ENCODE peak calls at places on chromosomes 1 and 21, in five cellular contexts. M is GM20000, F is T-helper 2 cell, R is Panc1, D is kidney glomerular epithelial cell. Y is an unnamed sample.

GRCh38 chr1:231774719-231775322 is 148.2 kb downstream of the DISC1 start:
- DNase-seq in R (no peak), F (no peak), D (no peak), M (no peak), Y (no peak)

GRCh38 chr1:36962991-36963390 is 71.3 kb downstream of the GRIK3 start:
- DNase-seq in F (no peak), D (no peak), M (no peak), R (no peak), Y (no peak)

GRCh38 chr1:20867847-20868246 is 80.7 kb upstream of the HP1BP3 start:
- DNase-seq in M (no peak), F (no peak), R (no peak), D (no peak), Y (no peak)

GRCh38 chr21:41611966-41612606 is 104.1 kb upstream of the TMPRSS2 start:
- DNase-seq in M (peak), R (peak), F (no peak), D (peak), Y (no peak)

GRCh38 chr1:9835404-9835757 is 11.6 kb upstream of the CLSTN1 start:
- DNase-seq in M (no peak), R (no peak), F (no peak), D (no peak), Y (no peak)

GRCh38 chr1:89454845-89455521 is 69.6 kb upstream of the LRRC8B start:
- DNase-seq in F (peak), R (peak), D (peak), M (peak), Y (peak)

GRCh38 chr1:56788588-56788987 is 30.6 kb downstream of the FYB2 start:
- DNase-seq in M (no peak), F (no peak), D (peak), R (no peak), Y (no peak)

GRCh38 chr1:156616463-156616862 is 2.8 kb upstream of the HAPLN2 start:
- DNase-seq in M (no peak), F (no peak), D (no peak), R (no peak), Y (no peak)

GRCh38 chr1:60989745-60990718 is 92.3 kb upstream of the NFIA start:
- DNase-seq in F (no peak), M (no peak), R (no peak), D (no peak), Y (no peak)

GRCh38 chr21:34243562-34243961 is 120.2 kb upstream of the KCNE2 start:
- DNase-seq in M (no peak), F (no peak), D (no peak), R (peak), Y (no peak)

GRCh38 chr1:24416666-24417391 is 1.2 kb downstream of the NIPAL3 start:
- DNase-seq in D (peak), F (peak), M (peak), R (peak), Y (no peak)

GRCh38 chr1:224736619-224737352 is 120.7 kb downstream of the CNIH3 start:
- DNase-seq in D (no peak), R (no peak), F (no peak), M (peak), Y (no peak)

GRCh38 chr1:219308367-219308766 is 134.7 kb downstream of the LYPLAL1 start:
- DNase-seq in D (no peak), F (no peak), R (no peak), M (no peak), Y (no peak)

GRCh38 chr1:61271412-61271789 is 189.0 kb downstream of the NFIA start:
- DNase-seq in M (no peak), R (no peak), F (no peak), D (no peak), Y (no peak)

GRCh38 chr1:156848461-156849150 is 10.3 kb downstream of the INSRR start:
- DNase-seq in F (peak), D (no peak), M (no peak), R (no peak), Y (peak)

GRCh38 chr1:168917796-168918195 is 188.7 kb upstream of the ATP1B1 start:
- DNase-seq in F (no peak), R (no peak), M (no peak), D (no peak), Y (no peak)

GRCh38 chr1:19044975-19045831 is 88.7 kb upstream of the IFFO2 start:
- DNase-seq in F (peak), D (no peak), M (no peak), R (no peak), Y (no peak)

GRCh38 chr21:25837545-25838263 is 102.9 kb downstream of the GABPA start:
- DNase-seq in R (no peak), F (no peak), D (peak), M (no peak), Y (no peak)

GRCh38 chr1:118960026-118960561 is 28.0 kb downstream of the TBX15 start:
- DNase-seq in R (no peak), D (no peak), F (no peak), M (no peak), Y (no peak)

GRCh38 chr1:220007438-220007837 is 38.9 kb downstream of the EPRS1 start:
- DNase-seq in D (no peak), R (no peak), M (no peak), F (no peak), Y (no peak)

GRCh38 chr1:218305447-218306064 is 20.5 kb downstream of the RRP15 start:
- DNase-seq in F (no peak), R (no peak), M (no peak), D (no peak), Y (no peak)

GRCh38 chr1:48530727-48531351 is 58.8 kb upstream of the SPATA6 start:
- DNase-seq in D (peak), F (no peak), R (peak), M (peak), Y (no peak)

GRCh38 chr21:44090332-44090731 is 16.9 kb upstream of the PWP2 start:
- DNase-seq in F (no peak), M (no peak), R (no peak), D (no peak), Y (no peak)

GRCh38 chr1:235078927-235079381 is 49.7 kb downstream of the TOMM20 start:
- DNase-seq in D (peak), F (no peak), M (no peak), R (no peak), Y (no peak)

GRCh38 chr1:209564904-209565303 is 18.6 kb upstream of the CAMK1G start:
- DNase-seq in M (no peak), R (no peak), D (no peak), F (no peak), Y (no peak)

GRCh38 chr1:23528245-23528978 is 2.6 kb downstream of the E2F2 start:
- DNase-seq in F (peak), R (peak), M (peak), D (peak), Y (peak)

Y was measured in T follicular helper cell.